ENCODE peak calls at places on chromosomes 13 and 19, in four cellular contexts. Z is activated B cell treated with CpG ODN at 0.5 μM for 24 hours, P is heart left ventricle, G is heart right ventricle. N is an unnamed sample.

GRCh38 chr19:18417250-18418033 is 1.8 kb upstream of the SSBP4 start:
- DNase-seq in P (peak), Z (no peak), G (peak), N (peak)

GRCh38 chr13:52808842-52809219 is 39.6 kb downstream of the PCDH8 start:
- DNase-seq in P (no peak), Z (no peak), G (no peak), N (no peak)

GRCh38 chr13:47661076-47661475 is 340.0 kb downstream of the SUCLA2 start:
- DNase-seq in G (no peak), P (no peak), Z (no peak), N (no peak)

GRCh38 chr19:46361915-46362314 is 15.0 kb downstream of the PPP5C start:
- DNase-seq in Z (no peak), G (no peak), P (no peak), N (no peak)

GRCh38 chr19:7637374-7638256 is 705 bp downstream of the STXBP2 start:
- DNase-seq in P (no peak), G (no peak), Z (no peak), N (no peak)

GRCh38 chr19:12791345-12792047 is at the start of gene JUNB:
- DNase-seq in P (peak), G (peak), Z (peak), N (peak)

GRCh38 chr13:26011996-26012688 is 39.7 kb downstream of the SHISA2 start:
- DNase-seq in P (no peak), Z (no peak), G (no peak), N (no peak)

GRCh38 chr13:27393101-27393500 is 31.3 kb upstream of the GTF3A start:
- DNase-seq in Z (no peak), G (no peak), P (no peak), N (no peak)

GRCh38 chr13:33139186-33139585 is 123.0 kb downstream of the KL start:
- DNase-seq in G (peak), Z (no peak), P (peak), N (no peak)

GRCh38 chr19:38216785-38217746 is 7.0 kb downstream of the DPF1 start:
- DNase-seq in Z (no peak), G (no peak), P (no peak), N (no peak)

GRCh38 chr19:43642531-43642930 is 2.9 kb upstream of the CADM4 start:
- DNase-seq in Z (no peak), G (no peak), P (no peak), N (no peak)

GRCh38 chr13:113838711-113839201 is 25.1 kb downstream of the GAS6 start:
- DNase-seq in Z (no peak), G (no peak), P (no peak), N (no peak)

GRCh38 chr13:33859691-33860303 is 41.8 kb downstream of the RFC3 start:
- DNase-seq in P (no peak), Z (no peak), G (no peak), N (no peak)

GRCh38 chr19:30214651-30215051 is 157.5 kb upstream of the ZNF536 start:
- DNase-seq in Z (no peak), P (no peak), G (no peak), N (peak)

GRCh38 chr13:63351533-63351932 is 1935.9 kb upstream of the PCDH20 start:
- DNase-seq in G (no peak), P (no peak), Z (no peak), N (no peak)

GRCh38 chr13:29693297-29693945 is 97.9 kb upstream of the SLC7A1 start:
- DNase-seq in P (no peak), Z (no peak), G (no peak), N (no peak)

GRCh38 chr19:54653181-54653809 is 9.5 kb upstream of the LILRB4 start:
- DNase-seq in Z (no peak), G (no peak), P (no peak), N (no peak)

GRCh38 chr19:4375164-4375619 is 25.2 kb downstream of the SH3GL1 start:
- DNase-seq in G (no peak), P (peak), Z (no peak), N (no peak)

GRCh38 chr13:111049791-111050538 is 65.1 kb upstream of the ARHGEF7 start:
- DNase-seq in Z (no peak), G (peak), P (peak), N (no peak)

GRCh38 chr19:18939922-18940775 is 868 bp downstream of the HOMER3 start:
- DNase-seq in Z (no peak), P (peak), G (peak), N (no peak)

GRCh38 chr19:12994701-12995595 is at the start of gene NFIX:
- DNase-seq in P (peak), Z (peak), G (peak), N (no peak)

GRCh38 chr13:113907637-113908617 is 44.1 kb upstream of the GAS6 start:
- DNase-seq in P (no peak), G (no peak), Z (no peak), N (peak)

GRCh38 chr19:33763661-33764343 is 32.9 kb upstream of the KCTD15 start:
- DNase-seq in P (no peak), Z (no peak), G (no peak), N (no peak)

GRCh38 chr19:15456871-15457700 is 7.3 kb downstream of the RASAL3 start:
- DNase-seq in Z (no peak), P (no peak), G (no peak), N (no peak)

GRCh38 chr19:46755077-46755852 is 9.0 kb upstream of the STRN4 start:
- DNase-seq in G (no peak), Z (no peak), P (no peak), N (no peak)

GRCh38 chr13:20161275-20161950 is 561 bp upstream of the GJA3 start:
- DNase-seq in Z (peak), G (no peak), P (peak), N (no peak)

GRCh38 chr13:21453352-21454089 is 5.6 kb downstream of the ZDHHC20 start:
- DNase-seq in Z (no peak), G (no peak), P (no peak), N (no peak)

GRCh38 chr13:91056746-91057145 is 290.7 kb upstream of the MIR17HG start:
- DNase-seq in G (no peak), P (no peak), Z (no peak), N (no peak)

DNA sequence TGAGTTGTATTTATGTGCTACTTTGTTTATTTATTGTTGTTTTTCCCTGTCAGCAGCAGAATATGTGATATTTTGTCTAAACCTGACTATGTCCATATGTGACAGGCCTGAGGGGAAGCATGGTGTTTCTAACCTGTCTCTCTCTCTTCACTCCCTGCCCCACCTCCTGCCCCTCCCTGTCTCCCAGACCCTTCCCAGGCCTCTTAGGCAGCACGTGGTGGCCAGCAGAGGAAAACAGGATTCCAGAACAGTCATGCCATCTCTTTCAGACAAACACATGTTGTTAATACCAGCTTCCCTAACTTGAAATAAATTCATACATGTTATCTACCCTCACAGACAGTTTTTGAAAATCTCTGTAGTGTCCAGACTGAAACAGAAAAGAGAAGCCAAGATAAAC is 31.0 kb upstream of the ATP11A start:
- DNase-seq in P (no peak), Z (no peak), G (no peak), N (no peak)
- TF ChIP-seq CTCF in P (no peak), Z (no peak), G (no peak), N (no peak)

GRCh38 chr19:35045667-35046300 is 4.3 kb downstream of the HPN start:
- DNase-seq in Z (no peak), P (no peak), G (no peak), N (no peak)
- TF ChIP-seq CTCF in Z (no peak), P (peak), G (no peak), N (peak)

DNA sequence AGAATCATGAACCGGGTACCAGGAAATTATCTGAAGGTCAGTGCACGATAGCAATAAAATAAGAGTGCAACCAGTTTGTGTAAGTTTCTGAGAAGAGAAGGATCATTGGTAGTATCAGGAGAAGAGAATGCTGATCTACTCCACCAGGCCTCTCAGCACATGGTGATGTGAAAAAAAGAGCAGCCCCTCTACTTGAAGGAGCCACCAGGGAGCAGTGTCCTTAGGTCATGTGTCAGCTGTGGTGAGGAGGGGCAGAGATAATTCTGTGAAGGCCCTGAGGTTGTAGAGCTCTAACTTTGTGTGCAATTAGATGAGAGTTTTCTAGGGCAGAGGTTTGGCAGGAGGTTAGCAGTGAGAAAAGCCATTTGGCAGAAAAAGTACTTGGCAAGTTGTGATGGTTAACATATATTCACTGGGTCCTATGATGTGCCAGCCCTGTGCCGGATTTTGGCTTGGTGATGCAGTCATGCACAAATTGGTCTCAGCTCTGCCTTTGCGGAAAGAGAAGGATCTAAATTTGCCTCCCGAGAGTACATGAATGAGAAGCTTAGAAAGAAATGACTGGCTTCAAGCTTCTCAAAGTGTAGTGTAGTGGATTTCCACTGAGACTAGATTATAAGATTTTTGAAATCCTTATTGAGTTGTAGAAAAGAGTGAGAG is 19.2 kb upstream of the ZC3H13 start:
- DNase-seq in Z (no peak), G (no peak), P (no peak), N (no peak)
- TF ChIP-seq CTCF in Z (no peak), G (no peak), P (no peak), N (no peak)

DNA sequence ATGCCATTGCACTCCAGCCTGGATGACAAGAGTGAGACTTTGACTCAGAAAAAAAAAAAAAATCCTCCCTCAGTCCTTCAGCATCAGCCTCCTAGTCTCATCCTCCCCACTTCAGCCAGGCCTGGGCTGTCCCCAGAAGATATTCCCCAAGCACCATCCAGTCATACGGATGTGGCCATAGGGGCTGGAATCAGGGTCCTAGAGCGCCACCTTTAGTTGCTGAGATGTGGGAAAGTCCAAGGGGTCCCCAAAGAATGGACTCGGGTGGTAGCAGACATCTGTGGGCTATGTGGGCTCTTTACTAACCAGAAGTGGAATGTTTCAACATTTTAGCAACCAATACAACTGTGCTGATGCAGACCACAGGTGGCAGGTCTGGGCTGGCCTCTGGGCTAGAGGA is 3.1 kb upstream of the TYROBP start:
- DNase-seq in G (no peak), Z (no peak), P (no peak), N (no peak)
- TF ChIP-seq CTCF in G (no peak), Z (no peak), P (no peak), N (no peak)

GRCh38 chr19:41894350-41894749 is 11.4 kb downstream of the ARHGEF1 start:
- DNase-seq in G (no peak), Z (no peak), P (no peak), N (no peak)

GRCh38 chr19:41892173-41892902 is 9.4 kb downstream of the ARHGEF1 start:
- DNase-seq in G (no peak), P (no peak), Z (no peak), N (no peak)

GRCh38 chr19:41895745-41896580 is 13.0 kb downstream of the ARHGEF1 start:
- DNase-seq in G (no peak), Z (no peak), P (no peak), N (no peak)

GRCh38 chr19:41896581-41896942 is 13.6 kb downstream of the ARHGEF1 start:
- DNase-seq in Z (no peak), P (no peak), G (no peak), N (no peak)

GRCh38 chr19:41893899-41894298 is 10.9 kb downstream of the ARHGEF1 start:
- DNase-seq in P (no peak), G (no peak), Z (no peak), N (no peak)
- TF ChIP-seq CTCF in P (no peak), G (no peak), Z (no peak), N (no peak)

N was measured in type B pancreatic cell.